ENCODE peak calls at places on chromosomes 5 and 9, in nine cellular contexts. R, S, D, M, B, Q, P, A and H are unnamed samples.

GRCh38 chr9:125430611-125431305 is 169.1 kb downstream of the GAPVD1 start:
- DNase-seq in Q (no peak), S (no peak), M (no peak), P (no peak), D (no peak), R (no peak), B (no peak), A (no peak), H (no peak)

GRCh38 chr5:38807570-38808461 is 38.0 kb upstream of the OSMR start:
- DNase-seq in D (peak; percentile 72), S (no peak), P (no peak), R (no peak), A (no peak), M (no peak), Q (peak; percentile 77), B (no peak), H (peak; percentile 23)

GRCh38 chr5:17132444-17133083 is 84.9 kb upstream of the BASP1 start:
- DNase-seq in A (peak; percentile 29), R (peak; percentile 5), M (no peak), B (no peak), P (peak; percentile 33), D (peak; percentile 67), Q (peak; percentile 63), S (peak; percentile 11), H (peak; percentile 60)

GRCh38 chr5:9557696-9558095 is 11.8 kb upstream of the SEMA5A start:
- DNase-seq in Q (peak; percentile 82), B (no peak), R (no peak), S (no peak), M (no peak), A (no peak), D (peak; percentile 26), P (no peak), H (no peak)

GRCh38 chr9:106529616-106530015 is 333.4 kb upstream of the ZNF462 start:
- DNase-seq in Q (no peak), P (no peak), D (no peak), S (no peak), R (no peak), M (no peak), A (no peak), B (no peak), H (no peak)

GRCh38 chr5:115831163-115831768 is 10.1 kb downstream of the ATG12 start:
- DNase-seq in S (no peak), M (no peak), B (no peak), A (peak; percentile 53), Q (peak; percentile 49), R (peak; percentile 38), P (peak; percentile 65), D (peak; percentile 56), H (peak; percentile 70)

GRCh38 chr9:6897831-6898230 is 140.1 kb downstream of the KDM4C start:
- DNase-seq in D (no peak), S (no peak), R (no peak), A (no peak), B (no peak), M (no peak), Q (no peak), P (no peak), H (peak; percentile 90)

GRCh38 chr9:112378441-112379176 is 1.3 kb upstream of the HSDL2 start:
- DNase-seq in A (peak; percentile 12), P (no peak), M (peak; percentile 82), Q (no peak), B (no peak), S (no peak), D (no peak), R (no peak), H (no peak)

GRCh38 chr5:137022043-137022442 is 477.1 kb downstream of the SPOCK1 start:
- DNase-seq in B (no peak), R (no peak), Q (no peak), S (no peak), M (no peak), P (no peak), A (peak; percentile 8), D (peak; percentile 26), H (no peak)

GRCh38 chr5:160312139-160312959 is at the start of gene CCNJL:
- DNase-seq in M (peak; percentile 90), S (peak; percentile 41), R (no peak), P (peak; percentile 44), A (peak; percentile 34), D (peak; percentile 43), B (peak; percentile 74), Q (peak; percentile 44), H (peak; percentile 94)

GRCh38 chr5:68333649-68334549 is 118.3 kb downstream of the PIK3R1 start:
- DNase-seq in R (no peak), Q (peak; percentile 82), B (no peak), S (no peak), A (no peak), D (peak; percentile 83), P (no peak), M (no peak), H (no peak)

GRCh38 chr5:127406326-127407121 is 110.9 kb upstream of the PRRC1 start:
- DNase-seq in S (no peak), D (no peak), A (no peak), Q (no peak), M (no peak), R (no peak), B (no peak), P (no peak), H (peak; percentile 18)

GRCh38 chr5:104785097-104785496 is 1222.5 kb upstream of the NUDT12 start:
- DNase-seq in P (no peak), A (no peak), B (no peak), Q (no peak), S (no peak), R (no peak), M (no peak), D (no peak), H (no peak)